ENCODE peak calls at places on chromosomes 6 and 20, in four cellular contexts. L, W, T and B are unnamed samples.
A peak's percentile ranks its signal among the peaks of the same experiment; 100 is the strongest.

GRCh38 chr6:48744948-48745347 is 634.0 kb upstream of the PTCHD4 start:
- DNase-seq in L (no peak), W (no peak), T (no peak), B (no peak)

GRCh38 chr6:1485678-1486077 is 96.3 kb downstream of the FOXF2 start:
- DNase-seq in L (no peak), T (no peak), W (no peak), B (no peak)

GRCh38 chr20:48333707-48334106 is 494.1 kb downstream of the PREX1 start:
- DNase-seq in W (no peak), L (no peak), T (no peak), B (no peak)

GRCh38 chr6:88520445-88520844 is 354.3 kb upstream of the CNR1 start:
- DNase-seq in T (no peak), L (no peak), W (no peak), B (no peak)

GRCh38 chr6:156350337-156350736 is 426.8 kb upstream of the ARID1B start:
- DNase-seq in L (no peak), T (no peak), W (no peak), B (no peak)

GRCh38 chr6:114167583-114168576 is 174.9 kb downstream of the HS3ST5 start:
- DNase-seq in T (no peak), W (no peak), L (no peak), B (no peak)

GRCh38 chr6:21871831-21872230 is 278.3 kb downstream of the SOX4 start:
- DNase-seq in W (no peak), T (no peak), L (no peak), B (no peak)

GRCh38 chr6:16252696-16253299 is 14.4 kb downstream of the GMPR start:
- DNase-seq in L (no peak), T (no peak), W (no peak), B (no peak)

GRCh38 chr20:49871391-49871948 is 43.9 kb downstream of the SPATA2 start:
- DNase-seq in W (no peak), T (no peak), L (no peak), B (no peak)

GRCh38 chr20:41001497-41001896 is 27.1 kb upstream of the TOP1 start:
- DNase-seq in W (peak; percentile 12), T (no peak), L (no peak), B (no peak)

GRCh38 chr20:51508780-51509179 is 33.7 kb downstream of the NFATC2 start:
- DNase-seq in L (no peak), W (no peak), T (no peak), B (no peak)

GRCh38 chr20:3671986-3672863 is 9.0 kb upstream of the GFRA4 start:
- DNase-seq in T (no peak), W (no peak), L (no peak), B (no peak)

GRCh38 chr6:113631616-113632015 is 225.5 kb upstream of the MARCKS start:
- DNase-seq in W (no peak), L (no peak), T (no peak), B (no peak)

GRCh38 chr6:138979365-138979764 is 8.7 kb downstream of the REPS1 start:
- DNase-seq in W (no peak), L (no peak), T (no peak), B (no peak)

GRCh38 chr6:80214436-80215022 is 108.1 kb downstream of the BCKDHB start:
- DNase-seq in T (no peak), L (peak; percentile 40), W (peak; percentile 39), B (no peak)

GRCh38 chr6:129686941-129687627 is 22.9 kb downstream of the ARHGAP18 start:
- DNase-seq in W (peak; percentile 88), T (no peak), L (no peak), B (no peak)

GRCh38 chr6:118350881-118351430 is 197.1 kb upstream of the PLN start:
- DNase-seq in T (no peak), W (no peak), L (no peak), B (no peak)

GRCh38 chr20:19223640-19224039 is 11.2 kb downstream of the SLC24A3 start:
- DNase-seq in L (no peak), W (no peak), T (no peak), B (no peak)

GRCh38 chr6:34742094-34742493 is 15.2 kb upstream of the SNRPC start:
- DNase-seq in L (no peak), W (no peak), T (no peak), B (no peak)

GRCh38 chr6:17281100-17281496 is at the start of gene RBM24:
- DNase-seq in T (peak; percentile 73), W (peak; percentile 43), L (peak; percentile 78), B (no peak)

GRCh38 chr6:135291288-135292116 is 110.4 kb downstream of the MYB start:
- DNase-seq in W (no peak), T (no peak), L (no peak), B (no peak)

GRCh38 chr20:51700809-51701285 is 67.3 kb downstream of the ATP9A start:
- DNase-seq in T (no peak), L (no peak), W (peak; percentile 14), B (no peak)

GRCh38 chr20:50728981-50729874 is 2.2 kb upstream of the PARD6B start:
- DNase-seq in W (no peak), T (no peak), L (no peak), B (peak; percentile 48)

GRCh38 chr20:12984069-12984765 is 24.6 kb upstream of the SPTLC3 start:
- DNase-seq in T (no peak), W (no peak), L (no peak), B (no peak)

DNA sequence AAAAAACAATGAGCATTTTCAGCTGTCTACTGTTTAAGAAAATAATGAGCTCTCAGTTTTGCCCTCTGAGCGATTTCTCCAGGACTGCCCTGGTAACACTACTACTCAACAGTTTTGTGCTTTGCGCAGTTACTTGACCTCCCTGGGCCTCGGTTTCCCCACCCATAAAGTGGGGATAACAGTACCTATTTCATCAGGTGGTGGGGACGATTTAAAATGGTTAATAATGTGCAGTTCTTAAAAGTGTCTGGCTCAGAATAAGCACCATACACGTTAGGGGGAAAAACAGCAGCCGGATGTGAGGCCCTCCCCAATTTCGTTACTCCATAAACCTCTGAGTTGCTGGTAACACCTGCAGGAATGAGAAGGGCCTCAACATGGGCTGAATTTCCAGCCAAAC is 1.1 kb upstream of the SIRT5 start:
- DNase-seq in W (no peak), L (no peak), T (no peak), B (no peak)
- H3K4me3 ChIP-seq in W (peak overlapping the region; percentile 84), L (no peak overlapping the region), T (peak overlapping the region; percentile 89), B (peak overlapping the region; percentile 87)

GRCh38 chr20:35294293-35294685 is 2.1 kb upstream of the FAM83C start:
- DNase-seq in W (no peak), T (peak; percentile 26), L (no peak), B (no peak)
- H3K27ac ChIP-seq in W (no peak overlapping the region), T (no peak overlapping the region), L (no peak overlapping the region), B (no peak overlapping the region)

GRCh38 chr6:107321793-107322192 is 137.6 kb downstream of the PDSS2 start:
- DNase-seq in L (no peak), T (no peak), W (no peak), B (no peak)
- H3K4me3 ChIP-seq in L (no peak overlapping the region), T (no peak overlapping the region), W (no peak overlapping the region), B (no peak overlapping the region)

GRCh38 chr6:53630533-53631269 is 34.9 kb downstream of the KLHL31 start:
- DNase-seq in T (no peak), L (no peak), W (peak; percentile 35), B (no peak)
- H3K27ac ChIP-seq in T (peak overlapping the region; percentile 92), L (no peak overlapping the region), W (no peak overlapping the region), B (no peak overlapping the region)

GRCh38 chr20:23302801-23303200 is 47.8 kb upstream of the NXT1 start:
- DNase-seq in L (no peak), T (no peak), W (no peak), B (no peak)

GRCh38 chr20:23304616-23305015 is 46.0 kb upstream of the NXT1 start:
- DNase-seq in W (no peak), T (no peak), L (no peak), B (peak; percentile 34)

GRCh38 chr20:23303325-23304102 is 47.1 kb upstream of the NXT1 start:
- DNase-seq in T (no peak), W (no peak), L (no peak), B (no peak)

GRCh38 chr20:23302386-23302785 is 48.2 kb upstream of the NXT1 start:
- DNase-seq in L (no peak), T (no peak), W (no peak), B (peak; percentile 12)

DNA sequence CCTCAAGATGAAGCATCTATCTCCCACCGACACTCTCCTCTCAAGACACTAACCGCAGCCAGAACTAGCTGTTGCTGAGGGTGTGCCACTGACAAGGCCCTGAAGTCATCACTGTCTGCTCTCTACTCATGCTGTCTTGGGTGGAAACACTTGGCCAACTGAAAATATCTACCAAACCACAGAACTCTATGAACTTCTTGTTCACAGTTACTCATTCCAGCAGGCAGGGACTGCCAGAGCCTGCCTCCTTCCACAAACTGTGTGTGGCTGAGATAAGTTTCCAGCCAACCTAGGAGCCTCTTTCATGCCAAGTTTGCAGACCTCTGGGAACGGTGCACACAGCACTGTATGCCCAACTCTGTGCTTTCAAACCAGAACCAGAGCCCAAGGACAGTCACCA is 45.5 kb upstream of the NXT1 start:
- DNase-seq in W (no peak), L (no peak), T (no peak), B (peak; percentile 19)
- H3K4me3 ChIP-seq in W (no peak overlapping the region), L (no peak overlapping the region), T (no peak overlapping the region), B (peak overlapping the region; percentile 17)